ENCODE peak calls at places on chromosomes 6 and 20, in five cellular contexts. V, K, T, M and F are unnamed samples.

GRCh38 chr20:51624157-51624731 is 81.7 kb upstream of the NFATC2 start:
- DNase-seq in M (peak; percentile 75), K (no peak), T (peak; percentile 47), V (peak; percentile 78), F (peak; percentile 94)

GRCh38 chr6:20334961-20335360 is 66.7 kb upstream of the E2F3 start:
- DNase-seq in K (no peak), T (no peak), V (no peak), M (no peak), F (no peak)

GRCh38 chr6:170347091-170347490 is 40.5 kb downstream of the FAM120B start:
- DNase-seq in K (no peak), V (no peak), T (no peak), M (no peak), F (peak; percentile 11)

GRCh38 chr6:25193865-25194679 is 85.1 kb upstream of the CARMIL1 start:
- DNase-seq in M (no peak), V (no peak), K (no peak), T (no peak), F (no peak)

GRCh38 chr6:133369755-133370154 is 128.6 kb downstream of the EYA4 start:
- DNase-seq in T (no peak), K (no peak), V (no peak), M (no peak), F (no peak)

GRCh38 chr6:21381336-21381963 is 212.1 kb upstream of the SOX4 start:
- DNase-seq in K (no peak), T (no peak), V (no peak), M (no peak), F (peak; percentile 89)

GRCh38 chr6:104212977-104213696 is 646.6 kb downstream of the HACE1 start:
- DNase-seq in T (no peak), M (no peak), K (no peak), V (no peak), F (no peak)

GRCh38 chr6:48613221-48613949 is 502.4 kb upstream of the PTCHD4 start:
- DNase-seq in M (no peak), V (no peak), T (no peak), K (no peak), F (no peak)

GRCh38 chr6:107822154-107823046 is 1.7 kb downstream of the SCML4 start:
- DNase-seq in T (no peak), M (no peak), K (no peak), V (no peak), F (no peak)

GRCh38 chr6:10535198-10535597 is 14.0 kb downstream of the GCNT2 start:
- DNase-seq in K (no peak), M (no peak), V (no peak), T (no peak), F (no peak)

GRCh38 chr6:161547617-161548016 is 273.8 kb upstream of the AGPAT4 start:
- DNase-seq in T (no peak), K (no peak), M (no peak), V (no peak), F (no peak)

GRCh38 chr6:110542311-110543024 is 66.1 kb upstream of the SLC22A16 start:
- DNase-seq in M (peak; percentile 61), V (peak; percentile 16), K (no peak), T (no peak), F (no peak)

GRCh38 chr6:105326838-105327745 is 75.8 kb downstream of the PREP start:
- DNase-seq in K (no peak), T (no peak), V (no peak), M (no peak), F (peak; percentile 91)

GRCh38 chr6:27893059-27893835 is 18.9 kb downstream of the OR2B2 start:
- DNase-seq in K (peak; percentile 96), M (peak; percentile 74), V (peak; percentile 99), T (peak; percentile 69), F (peak; percentile 98)

GRCh38 chr6:45467853-45468252 is 90.1 kb upstream of the SUPT3H start:
- DNase-seq in T (no peak), V (no peak), K (no peak), M (no peak), F (no peak)